ENCODE peak calls at places on chromosomes 13 and 19, in four cellular contexts. Z, R, G and S are unnamed samples.

GRCh38 chr13:55302568-55302967 is 1838.2 kb upstream of the PRR20A start:
- DNase-seq in G (no peak), Z (no peak), R (no peak), S (no peak)

GRCh38 chr13:79659161-79659560 is 178.2 kb downstream of the NDFIP2 start:
- DNase-seq in R (no peak), Z (no peak), G (no peak), S (no peak)

GRCh38 chr13:40292536-40292935 is 373.9 kb downstream of the FOXO1 start:
- DNase-seq in Z (no peak), G (no peak), R (no peak), S (no peak)

GRCh38 chr13:108595416-108596257 is 33.8 kb upstream of the MYO16 start:
- DNase-seq in R (no peak), G (no peak), Z (no peak), S (no peak)

GRCh38 chr19:459724-460511 is 915 bp downstream of the SHC2 start:
- DNase-seq in Z (peak; percentile 91), G (no peak), R (peak; percentile 59), S (peak; percentile 46)

GRCh38 chr13:99041337-99041736 is 63.5 kb upstream of the DOCK9 start:
- DNase-seq in G (no peak), R (no peak), Z (no peak), S (no peak)

GRCh38 chr19:543912-544608 is at the start of gene GZMM:
- DNase-seq in Z (peak; percentile 60), R (no peak), G (no peak), S (no peak)

GRCh38 chr19:3644351-3645066 is 17.9 kb upstream of the CACTIN start:
- DNase-seq in G (no peak), Z (no peak), R (no peak), S (no peak)

GRCh38 chr19:5691205-5691929 is 1.3 kb downstream of the RPL36 start:
- DNase-seq in Z (peak; percentile 63), G (no peak), R (no peak), S (peak; percentile 48)

GRCh38 chr19:10952809-10953208 is 8.0 kb upstream of the SMARCA4 start:
- DNase-seq in R (no peak), G (no peak), Z (no peak), S (no peak)

GRCh38 chr13:74128171-74128767 is 5.9 kb downstream of the KLF12 start:
- DNase-seq in G (no peak), Z (no peak), R (peak; percentile 16), S (no peak)

GRCh38 chr13:95201814-95202521 is 99.3 kb downstream of the ABCC4 start:
- DNase-seq in R (no peak), G (no peak), Z (no peak), S (no peak)

GRCh38 chr19:24098359-24098758 is 11.4 kb downstream of the ZNF254 start:
- DNase-seq in R (no peak), Z (no peak), G (no peak), S (no peak)

GRCh38 chr13:46173656-46174055 is 8.3 kb downstream of the LCP1 start:
- DNase-seq in R (no peak), Z (no peak), G (no peak), S (no peak)

GRCh38 chr13:46170687-46171086 is 11.3 kb downstream of the LCP1 start:
- DNase-seq in R (peak; percentile 10), Z (no peak), G (no peak), S (no peak)

GRCh38 chr13:46171223-46171622 is 10.8 kb downstream of the LCP1 start:
- DNase-seq in Z (no peak), G (no peak), R (no peak), S (no peak)

GRCh38 chr13:46171739-46172138 is 10.2 kb downstream of the LCP1 start:
- DNase-seq in R (no peak), Z (no peak), G (no peak), S (no peak)

DNA sequence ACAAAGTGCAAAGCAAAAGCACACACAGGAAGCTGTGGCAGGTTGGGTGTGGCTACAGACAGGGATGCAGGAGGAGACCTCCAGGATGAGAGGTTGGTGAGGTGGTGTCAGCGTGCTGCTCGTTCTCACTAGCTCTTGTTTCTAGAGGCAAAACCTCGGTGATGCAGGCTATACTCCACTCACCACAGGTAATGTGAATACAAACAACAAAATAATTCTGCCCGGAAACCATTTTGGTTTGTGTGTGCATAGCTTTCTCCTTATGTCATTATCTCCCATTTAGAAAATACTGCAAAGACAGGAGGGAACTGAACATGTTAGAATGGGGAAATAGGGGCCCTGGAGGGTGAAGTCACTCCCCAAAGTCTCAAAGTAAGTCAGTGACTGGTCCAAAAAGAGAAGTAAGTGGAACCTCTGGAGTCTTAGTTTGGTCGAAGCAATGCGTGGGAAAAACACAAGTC is 9.4 kb downstream of the LCP1 start:
- DNase-seq in R (no peak), G (no peak), Z (no peak), S (no peak)
- TF ChIP-seq CHD2 in R (no peak), G (no peak), Z (no peak), S (no peak)

GRCh38 chr19:33554821-33555220 is 33.2 kb upstream of the PEPD start:
- DNase-seq in G (no peak), Z (no peak), R (no peak), S (no peak)

GRCh38 chr19:33556261-33556660 is 34.7 kb upstream of the PEPD start:
- DNase-seq in Z (no peak), G (no peak), R (no peak), S (no peak)

GRCh38 chr19:33552928-33553279 is 31.3 kb upstream of the PEPD start:
- DNase-seq in G (no peak), Z (peak; percentile 42), R (no peak), S (no peak)

GRCh38 chr19:33553530-33554310 is 32.1 kb upstream of the PEPD start:
- DNase-seq in R (no peak), G (no peak), Z (no peak), S (no peak)

DNA sequence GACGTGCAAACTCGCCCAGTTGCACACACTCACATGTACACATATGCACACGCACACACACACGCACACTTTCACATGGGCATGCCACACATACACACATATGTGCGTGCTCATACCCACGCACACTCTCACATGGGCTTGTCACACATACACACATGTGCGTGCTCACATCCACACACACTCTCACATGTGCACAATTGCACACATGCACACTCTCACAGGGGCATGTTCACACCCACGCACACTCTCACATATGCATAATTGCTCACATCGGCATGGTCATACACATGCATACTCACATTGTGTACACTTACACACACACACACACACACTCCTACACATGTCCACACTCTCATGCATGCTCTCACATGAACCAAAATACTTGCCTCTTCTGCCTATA is 32.8 kb upstream of the PEPD start:
- DNase-seq in R (no peak), G (no peak), Z (no peak), S (no peak)
- TF ChIP-seq RNF2 in R (no peak), G (no peak), Z (no peak), S (no peak)

GRCh38 chr13:27411393-27411792 is 13.0 kb upstream of the GTF3A start:
- DNase-seq in G (no peak), Z (no peak), R (no peak), S (no peak)
- TF ChIP-seq CHD2 in G (no peak), Z (no peak), R (no peak), S (no peak)

GRCh38 chr19:17602872-17603552 is 47.6 kb downstream of the COLGALT1 start:
- DNase-seq in R (no peak), G (no peak), Z (no peak), S (no peak)

GRCh38 chr19:17602217-17602616 is 46.8 kb downstream of the COLGALT1 start:
- DNase-seq in Z (no peak), G (no peak), R (no peak), S (no peak)

GRCh38 chr19:17604372-17605025 is 49.0 kb downstream of the COLGALT1 start:
- DNase-seq in Z (no peak), R (no peak), G (no peak), S (no peak)

GRCh38 chr19:17598953-17599352 is 43.5 kb downstream of the COLGALT1 start:
- DNase-seq in G (no peak), Z (no peak), R (no peak), S (no peak)

DNA sequence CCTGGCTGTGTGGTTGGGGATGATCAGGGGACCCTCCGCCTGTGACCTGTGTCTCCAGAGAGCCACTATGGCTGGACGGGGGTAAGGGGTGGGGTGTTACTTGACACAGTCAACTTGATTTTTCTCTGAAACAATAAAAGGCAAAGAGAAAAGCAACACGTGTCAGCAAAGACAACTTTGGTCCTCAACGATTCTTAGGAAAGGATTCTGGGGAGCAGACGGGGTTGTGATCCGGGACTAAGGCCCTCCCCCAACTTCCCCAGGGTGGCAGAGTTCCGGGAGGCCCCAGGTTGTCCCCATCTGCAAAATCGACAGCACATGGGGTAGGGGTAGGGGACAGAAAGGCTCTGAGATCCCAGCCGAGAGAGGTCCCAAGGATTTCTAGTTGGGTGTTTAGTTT is 46.2 kb downstream of the COLGALT1 start:
- DNase-seq in Z (no peak), R (no peak), G (no peak), S (no peak)
- TF ChIP-seq RNF2 in Z (no peak), R (no peak), G (no peak), S (no peak)

DNA sequence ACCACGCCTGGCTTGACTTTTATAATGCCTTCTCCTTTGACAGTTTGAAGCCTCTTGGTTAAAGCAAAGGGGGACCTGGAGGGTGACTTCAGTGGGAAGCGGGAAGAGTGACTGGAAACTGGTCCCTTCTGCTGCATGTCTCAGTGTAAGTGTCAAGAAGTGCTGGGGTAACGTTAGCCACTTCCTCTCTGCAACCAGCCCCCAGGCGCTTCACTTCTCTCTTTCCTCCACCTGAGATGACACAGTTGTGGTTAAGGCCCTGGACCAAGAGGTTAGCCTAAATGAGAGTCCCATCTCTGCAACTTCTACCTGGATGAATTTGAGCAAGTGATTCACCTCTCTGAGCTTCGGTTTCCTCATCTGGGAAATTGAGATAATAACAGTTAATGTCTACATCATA is 16.3 kb downstream of the LEUTX start:
- DNase-seq in R (no peak), Z (no peak), G (no peak), S (no peak)
- TF ChIP-seq CHD2 in R (no peak), Z (no peak), G (no peak), S (no peak)

DNA sequence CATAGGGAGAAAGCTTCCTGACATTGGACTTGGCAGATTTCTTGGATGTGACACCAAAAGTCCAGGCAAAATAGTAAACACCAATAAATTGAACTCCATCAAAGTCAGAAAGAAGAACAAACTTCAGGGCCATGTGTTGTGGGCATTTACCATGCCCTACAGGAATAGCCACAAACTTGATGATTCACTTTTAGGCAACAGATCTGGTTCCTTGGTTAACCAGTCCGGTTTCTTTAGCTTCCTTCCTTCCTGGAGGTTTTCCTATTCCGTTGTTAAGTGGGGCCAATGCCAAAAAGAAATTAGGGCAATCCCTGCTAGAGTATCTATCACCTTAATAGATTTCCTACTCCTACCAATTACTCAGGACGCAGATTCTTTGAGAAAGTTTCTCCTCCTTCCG is 25.2 kb downstream of the IGFL1 start:
- DNase-seq in Z (no peak), R (no peak), G (no peak), S (no peak)
- TF ChIP-seq RNF2 in Z (no peak), R (no peak), G (no peak), S (no peak)